ENCODE peak calls at places on chromosomes 7 and 10, in six cellular contexts. E is progenitor cell of endocrine pancreas, N is vagina, X is uterus, S is mammary epithelial cell, T is neural crest cell. R is an unnamed sample.

GRCh38 chr7:37920619-37921339 is at the start of gene EPDR1:
- DNase-seq in E (peak), N (no peak), X (peak), S (peak), T (peak), R (peak)

GRCh38 chr7:47581821-47582747 is at the start of gene TNS3:
- DNase-seq in E (peak), N (no peak), X (peak), S (peak), T (peak), R (peak)

GRCh38 chr7:12256025-12256570 is 45.0 kb downstream of the TMEM106B start:
- DNase-seq in E (no peak), N (no peak), X (no peak), S (peak), T (no peak), R (no peak)

GRCh38 chr7:139479620-139480019 is 3.9 kb downstream of the KLRG2 start:
- DNase-seq in E (no peak), N (no peak), X (no peak), S (no peak), T (no peak), R (no peak)

GRCh38 chr10:33720161-33720560 is 385.7 kb upstream of the NRP1 start:
- DNase-seq in E (no peak), N (no peak), X (no peak), S (no peak), T (no peak), R (no peak)

GRCh38 chr7:130941322-130942210 is 207.6 kb upstream of the KLF14 start:
- DNase-seq in E (no peak), N (no peak), X (peak), S (peak), T (no peak), R (no peak)

GRCh38 chr10:25758041-25758457 is 176.0 kb upstream of the MYO3A start:
- DNase-seq in E (no peak), N (no peak), X (no peak), S (no peak), T (peak), R (peak)

GRCh38 chr10:119301397-119301796 is 94.0 kb downstream of the GRK5 start:
- DNase-seq in E (no peak), N (no peak), X (no peak), S (no peak), T (no peak), R (no peak)

DNA sequence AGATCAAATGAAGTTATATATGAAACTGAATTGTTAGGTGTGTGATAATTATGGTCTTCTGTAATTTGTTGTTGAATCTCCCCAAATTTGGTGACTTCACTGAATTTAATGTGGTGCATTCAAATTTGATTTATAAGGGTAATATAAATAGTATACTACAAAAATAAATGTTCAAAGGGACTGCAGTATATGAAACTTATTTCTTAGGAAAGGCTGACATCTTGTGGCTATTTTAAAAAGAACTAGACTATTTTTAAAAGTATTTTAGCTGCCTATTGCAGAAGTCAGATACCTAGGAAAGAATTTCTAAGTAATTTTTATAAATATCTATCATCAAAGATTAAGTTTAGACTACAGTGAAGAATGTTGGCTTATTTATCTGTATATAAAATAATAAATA is 36.6 kb downstream of the ATRNL1 start:
- DNase-seq in E (no peak), N (no peak), X (no peak), S (peak), T (no peak), R (peak)
- TF ChIP-seq CTCF in E (peak), N (no peak), X (peak), S (no peak), T (peak), R (no peak)

GRCh38 chr7:44123190-44124003 is at the start of gene POLD2:
- DNase-seq in E (peak), N (no peak), X (peak), S (peak), T (peak), R (peak)
- TF ChIP-seq CTCF in E (no peak), N (no peak), X (no peak), S (no peak), T (no peak), R (no peak)

GRCh38 chr10:112774808-112775207 is 175.2 kb upstream of the TCF7L2 start:
- DNase-seq in E (no peak), N (no peak), X (no peak), S (no peak), T (no peak), R (no peak)

GRCh38 chr10:112774210-112774609 is 175.8 kb upstream of the TCF7L2 start:
- DNase-seq in E (no peak), N (no peak), X (no peak), S (no peak), T (no peak), R (no peak)

GRCh38 chr10:112773783-112774182 is 176.3 kb upstream of the TCF7L2 start:
- DNase-seq in E (no peak), N (no peak), X (no peak), S (no peak), T (no peak), R (no peak)

GRCh38 chr10:112775892-112776679 is 174.0 kb upstream of the TCF7L2 start:
- DNase-seq in E (no peak), N (no peak), X (no peak), S (no peak), T (no peak), R (no peak)

GRCh38 chr10:112775347-112775746 is 174.7 kb upstream of the TCF7L2 start:
- DNase-seq in E (no peak), N (no peak), X (no peak), S (no peak), T (no peak), R (no peak)
- TF ChIP-seq CTCF in E (peak), N (no peak), X (peak), S (no peak), T (no peak), R (no peak)

GRCh38 chr10:77890097-77890496 is 36.5 kb downstream of the DLG5 start:
- DNase-seq in E (no peak), N (no peak), X (no peak), S (no peak), T (no peak), R (no peak)
- TF ChIP-seq CTCF in E (peak), N (no peak), X (no peak), S (peak), T (no peak), R (no peak)

GRCh38 chr7:155844019-155844453 is 31.8 kb upstream of the SHH start:
- DNase-seq in E (peak), N (no peak), X (no peak), S (no peak), T (no peak), R (no peak)
- TF ChIP-seq CTCF in E (peak), N (no peak), X (no peak), S (no peak), T (no peak), R (no peak)

GRCh38 chr7:25822823-25823222 is 329.2 kb upstream of the NFE2L3 start:
- DNase-seq in E (no peak), N (no peak), X (no peak), S (no peak), T (no peak), R (no peak)

GRCh38 chr7:25821225-25821624 is 330.8 kb upstream of the NFE2L3 start:
- DNase-seq in E (no peak), N (no peak), X (no peak), S (no peak), T (no peak), R (no peak)

GRCh38 chr7:25823571-25823970 is 328.4 kb upstream of the NFE2L3 start:
- DNase-seq in E (no peak), N (no peak), X (no peak), S (no peak), T (no peak), R (no peak)

GRCh38 chr7:25815711-25816110 is 336.3 kb upstream of the NFE2L3 start:
- DNase-seq in E (no peak), N (no peak), X (no peak), S (no peak), T (no peak), R (no peak)

DNA sequence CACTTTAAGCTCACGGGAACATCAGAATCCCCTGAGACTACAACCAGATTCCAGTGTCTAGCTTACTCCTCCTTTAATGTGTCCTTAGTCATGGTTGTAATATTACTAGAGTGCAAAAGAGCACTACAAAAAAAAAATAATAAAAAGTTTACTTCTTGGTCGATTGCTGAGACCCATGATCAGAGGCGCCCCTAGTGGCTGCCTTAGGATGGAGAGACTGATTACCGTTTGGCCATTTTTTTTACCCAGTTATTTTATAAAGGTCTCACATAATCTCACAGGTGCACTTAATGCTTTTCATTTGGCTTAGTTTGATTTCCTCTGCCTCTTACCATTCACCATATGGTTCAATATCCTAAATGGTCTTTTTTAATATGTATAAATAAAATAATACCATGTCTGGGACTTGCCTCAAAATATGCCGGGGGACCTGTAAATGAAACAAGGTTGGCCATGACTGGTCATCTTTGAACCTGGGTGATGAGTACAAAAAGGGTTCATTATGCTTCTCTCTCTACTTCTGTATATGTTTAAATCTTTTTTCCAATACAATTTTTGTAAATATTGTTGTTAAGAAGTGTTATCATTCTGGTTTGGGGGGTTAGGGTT is 331.5 kb upstream of the NFE2L3 start:
- DNase-seq in E (no peak), N (no peak), X (no peak), S (no peak), T (no peak), R (no peak)
- TF ChIP-seq CTCF in E (peak), N (no peak), X (no peak), S (peak), T (peak), R (peak)

GRCh38 chr10:126468467-126468866 is 80.2 kb upstream of the ADAM12 start:
- DNase-seq in E (no peak), N (no peak), X (no peak), S (no peak), T (no peak), R (no peak)

GRCh38 chr10:126468876-126469643 is 80.8 kb upstream of the ADAM12 start:
- DNase-seq in E (no peak), N (no peak), X (no peak), S (no peak), T (no peak), R (no peak)

GRCh38 chr10:126469692-126470091 is 81.4 kb upstream of the ADAM12 start:
- DNase-seq in E (no peak), N (no peak), X (no peak), S (no peak), T (no peak), R (no peak)

GRCh38 chr10:126463306-126463705 is 75.0 kb upstream of the ADAM12 start:
- DNase-seq in E (no peak), N (no peak), X (no peak), S (no peak), T (no peak), R (no peak)

DNA sequence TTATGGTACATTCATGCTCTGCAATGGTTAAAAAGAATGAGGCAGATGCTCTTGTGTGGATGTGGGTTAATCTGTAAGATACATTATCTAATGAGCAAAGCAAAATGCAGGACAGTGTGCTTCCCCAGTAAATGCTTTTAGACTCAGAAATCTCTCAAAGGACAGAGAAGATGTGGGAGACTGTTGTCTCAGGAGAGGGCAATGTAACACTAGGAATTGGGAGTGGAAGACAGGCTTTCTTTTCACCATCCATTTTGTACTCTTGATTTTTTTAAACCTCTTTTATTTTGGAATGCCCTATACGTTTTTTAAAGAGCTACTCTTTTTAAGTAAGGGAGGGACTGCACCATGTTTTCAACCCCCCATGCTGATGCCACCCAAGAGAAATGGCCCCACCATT is 77.5 kb upstream of the ADAM12 start:
- DNase-seq in E (no peak), N (no peak), X (no peak), S (no peak), T (no peak), R (no peak)
- TF ChIP-seq CTCF in E (no peak), N (no peak), X (no peak), S (no peak), T (no peak), R (no peak)

GRCh38 chr7:18086165-18087030 is 58.8 kb upstream of the PRPS1L1 start:
- DNase-seq in E (peak), N (no peak), X (peak), S (peak), T (peak), R (peak)
- TF ChIP-seq CTCF in E (peak), N (no peak), X (peak), S (no peak), T (peak), R (no peak)

DNA sequence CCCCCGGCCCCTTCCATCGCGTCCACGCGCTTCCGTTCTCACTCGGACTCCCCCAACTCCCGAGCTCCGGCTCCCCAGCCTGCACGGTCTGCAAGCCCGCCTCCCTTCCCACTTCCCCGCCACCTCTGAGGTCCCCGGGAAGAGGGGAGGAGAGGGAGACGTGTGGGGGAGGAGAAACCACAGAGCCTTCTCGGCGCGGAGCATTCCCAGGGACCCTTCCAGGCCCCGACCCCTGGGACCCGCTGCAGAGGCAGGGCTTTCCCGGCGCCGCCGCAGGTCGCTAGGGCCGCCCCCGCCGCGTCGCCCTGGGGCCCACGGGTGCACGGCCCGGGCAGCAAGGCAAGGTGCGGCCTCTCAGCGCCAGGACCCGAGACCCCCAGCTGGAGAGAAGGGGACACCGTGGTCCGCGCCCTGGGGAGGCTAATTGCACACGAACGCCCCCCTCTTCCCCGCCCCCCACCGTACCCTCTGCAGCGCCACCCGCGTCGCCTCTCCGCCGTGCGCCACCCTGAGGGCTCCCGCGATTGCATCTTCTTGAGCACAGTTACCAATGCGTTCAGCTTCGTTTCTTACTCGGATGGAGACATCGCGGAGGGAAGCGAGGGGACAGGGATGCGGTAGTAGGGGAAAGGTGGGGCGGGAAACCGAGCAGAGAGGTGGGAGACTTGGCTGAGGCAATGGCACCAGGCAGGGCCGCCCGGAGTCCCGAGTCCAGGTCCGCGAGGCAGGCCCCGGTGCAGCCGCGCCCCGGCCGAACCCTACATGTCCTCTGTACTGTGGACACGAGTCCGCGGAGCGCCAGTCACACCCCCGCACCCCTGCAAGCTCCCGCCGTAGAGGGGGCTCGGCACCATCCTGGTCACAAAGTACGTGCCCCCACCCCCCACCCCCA is 29.0 kb downstream of the SKIDA1 start:
- DNase-seq in E (peak), N (no peak), X (peak), S (peak), T (peak), R (peak)
- TF ChIP-seq CTCF in E (peak), N (peak), X (peak), S (peak), T (peak), R (peak)